ENCODE peak calls at places on chromosomes 16 and 17, in six cellular contexts. N is foreskin fibroblast; J is NCI-H187; T is iPS DF 6.9; Y is cerebellum; B is CD4-positive, alpha-beta T cell. E is an unnamed sample.

GRCh38 chr17:40871316-40871715 is 4.3 kb upstream of the KRT12 start:
- DNase-seq in N (no peak), J (no peak), T (no peak), Y (no peak), B (no peak), E (no peak)

GRCh38 chr17:73189417-73190099 is 3.3 kb upstream of the COG1 start:
- DNase-seq in N (peak; percentile 55), J (no peak), T (no peak), Y (peak; percentile 95), B (no peak), E (no peak)

GRCh38 chr17:37322826-37323561 is 52.8 kb upstream of the C17orf78 start:
- DNase-seq in N (no peak), J (no peak), T (no peak), Y (peak; percentile 68), B (no peak), E (no peak)

GRCh38 chr16:55470533-55471371 is 8.2 kb upstream of the MMP2 start:
- DNase-seq in N (no peak), J (no peak), T (no peak), Y (peak; percentile 16), B (no peak), E (no peak)

GRCh38 chr16:85356157-85356556 is 243.9 kb upstream of the CIBAR2 start:
- DNase-seq in N (no peak), J (no peak), T (no peak), Y (no peak), B (no peak), E (no peak)

GRCh38 chr17:44071198-44071520 is 624 bp downstream of the G6PC3 start:
- DNase-seq in N (peak; percentile 83), J (no peak), T (no peak), Y (no peak), B (no peak), E (no peak)

GRCh38 chr17:51670899-51671298 is 410.6 kb downstream of the UTP18 start:
- DNase-seq in N (no peak), J (no peak), T (no peak), Y (no peak), B (no peak), E (no peak)

GRCh38 chr17:68599091-68599872 is 1.9 kb downstream of the FAM20A start:
- DNase-seq in N (peak; percentile 45), J (no peak), T (no peak), Y (no peak), B (no peak), E (no peak)

GRCh38 chr17:63222655-63223054 is 223.5 kb downstream of the CYB561 start:
- DNase-seq in N (peak; percentile 6), J (no peak), T (no peak), Y (no peak), B (no peak), E (no peak)

GRCh38 chr17:42618442-42619150 is 9.1 kb downstream of the TUBG1 start:
- DNase-seq in N (no peak), J (peak; percentile 36), T (peak; percentile 60), Y (no peak), B (no peak), E (no peak)

GRCh38 chr17:15954222-15954621 is 9.3 kb downstream of the ADORA2B start:
- DNase-seq in N (peak; percentile 97), J (no peak), T (no peak), Y (no peak), B (no peak), E (no peak)

GRCh38 chr16:87963400-87963799 is 12.2 kb downstream of the BANP start:
- DNase-seq in N (peak; percentile 85), J (no peak), T (no peak), Y (no peak), B (peak; percentile 41), E (no peak)

GRCh38 chr17:5210091-5210490 is 18.4 kb upstream of the ZNF594 start:
- DNase-seq in N (no peak), J (no peak), T (no peak), Y (no peak), B (no peak), E (no peak)

GRCh38 chr17:27339198-27339835 is 45.4 kb downstream of the WSB1 start:
- DNase-seq in N (no peak), J (no peak), T (no peak), Y (no peak), B (no peak), E (no peak)

GRCh38 chr16:8798174-8798527 is 512 bp downstream of the PMM2 start:
- DNase-seq in N (peak; percentile 39), J (no peak), T (no peak), Y (no peak), B (no peak), E (no peak)

GRCh38 chr16:30793508-30794069 is 6.6 kb upstream of the ZNF629 start:
- DNase-seq in N (no peak), J (no peak), T (no peak), Y (no peak), B (no peak), E (no peak)

GRCh38 chr17:81395600-81396277 is 482 bp downstream of the BAHCC1 start:
- DNase-seq in N (no peak), J (no peak), T (no peak), Y (no peak), B (no peak), E (peak; percentile 34)

GRCh38 chr17:44589316-44590071 is 32.2 kb downstream of the FZD2 start:
- DNase-seq in N (peak; percentile 45), J (no peak), T (no peak), Y (no peak), B (no peak), E (no peak)

GRCh38 chr16:27195941-27196595 is 7.3 kb upstream of the KDM8 start:
- DNase-seq in N (no peak), J (no peak), T (no peak), Y (no peak), B (peak; percentile 56), E (no peak)

GRCh38 chr17:15039366-15039765 is 225.8 kb downstream of the PMP22 start:
- DNase-seq in N (peak; percentile 6), J (no peak), T (no peak), Y (no peak), B (no peak), E (no peak)

GRCh38 chr17:67003231-67003630 is 38.7 kb downstream of the CACNG4 start:
- DNase-seq in N (no peak), J (no peak), T (no peak), Y (no peak), B (no peak), E (no peak)

GRCh38 chr17:74442670-74443515 is 11.0 kb downstream of the GPRC5C start:
- DNase-seq in N (no peak), J (peak; percentile 71), T (no peak), Y (peak; percentile 81), B (no peak), E (no peak)

GRCh38 chr17:12640364-12640763 is 25.3 kb upstream of the MYOCD start:
- DNase-seq in N (no peak), J (no peak), T (no peak), Y (no peak), B (no peak), E (no peak)

GRCh38 chr16:2429771-2430663 is 770 bp downstream of the CCNF start:
- DNase-seq in N (no peak), J (no peak), T (no peak), Y (peak; percentile 53), B (no peak), E (no peak)

GRCh38 chr16:4316732-4317461 is 1.0 kb downstream of the GLIS2 start:
- DNase-seq in N (no peak), J (no peak), T (no peak), Y (peak; percentile 55), B (no peak), E (peak; percentile 79)

GRCh38 chr16:87945351-87946042 is 5.7 kb upstream of the BANP start:
- DNase-seq in N (peak; percentile 44), J (peak; percentile 50), T (no peak), Y (peak; percentile 93), B (no peak), E (peak; percentile 70)

GRCh38 chr16:19696312-19696711 is 21.7 kb downstream of the KNOP1 start:
- DNase-seq in N (peak; percentile 82), J (peak; percentile 7), T (no peak), Y (peak; percentile 28), B (peak; percentile 80), E (peak; percentile 18)

GRCh38 chr17:80646328-80646727 is 101.7 kb downstream of the RPTOR start:
- DNase-seq in N (no peak), J (no peak), T (no peak), Y (peak; percentile 64), B (no peak), E (no peak)

GRCh38 chr16:79920685-79921084 is 320.1 kb upstream of the MAF start:
- DNase-seq in N (no peak), J (no peak), T (no peak), Y (no peak), B (no peak), E (no peak)

GRCh38 chr17:68437979-68438877 is 19.1 kb downstream of the WIPI1 start:
- DNase-seq in N (no peak), J (no peak), T (no peak), Y (no peak), B (peak; percentile 37), E (no peak)

GRCh38 chr17:68771867-68772515 is 170.8 kb upstream of the FAM20A start:
- DNase-seq in N (peak; percentile 75), J (no peak), T (no peak), Y (peak; percentile 29), B (no peak), E (no peak)

E was measured in substantia nigra.